ENCODE peak calls at places on chromosome 11, in five cellular contexts. W is activated CD8-positive, alpha-beta memory T cell treated with anti-CD3 and anti-CD28 coated beads for 48 hours; C is neural crest cell; A is activated CD4-positive, alpha-beta T cell treated with anti-CD3 and anti-CD28 coated beads for 48 hours; Y is amniotic epithelial cell. T is an unnamed sample.

GRCh38 chr11:122343247-122343646 is 227.2 kb upstream of the BLID start:
- DNase-seq in C (no peak), W (no peak), Y (peak), A (no peak), T (no peak)

GRCh38 chr11:94809251-94809650 is 41.1 kb downstream of the AMOTL1 start:
- DNase-seq in A (no peak), C (no peak), W (no peak), Y (peak), T (no peak)

GRCh38 chr11:64396079-64396591 is 37.2 kb downstream of the RPS6KA4 start:
- DNase-seq in Y (peak), W (no peak), A (no peak), C (no peak), T (no peak)

GRCh38 chr11:44945639-44946038 is 5.0 kb downstream of the TP53I11 start:
- DNase-seq in C (no peak), Y (no peak), A (no peak), W (no peak), T (no peak)

GRCh38 chr11:67238894-67239794 is 27.1 kb upstream of the GRK2 start:
- DNase-seq in Y (peak), W (no peak), C (no peak), A (no peak), T (no peak)

GRCh38 chr11:94759522-94759921 is 8.6 kb upstream of the AMOTL1 start:
- DNase-seq in Y (no peak), W (no peak), C (no peak), A (no peak), T (no peak)

GRCh38 chr11:45165386-45165785 is 18.9 kb downstream of the PRDM11 start:
- DNase-seq in C (no peak), Y (no peak), A (no peak), W (no peak), T (no peak)

GRCh38 chr11:111975076-111975806 is 38.1 kb downstream of the DIXDC1 start:
- DNase-seq in A (no peak), W (no peak), Y (no peak), C (no peak), T (no peak)

GRCh38 chr11:40393511-40393910 is 1065.9 kb downstream of the LRRC4C start:
- DNase-seq in C (no peak), Y (no peak), W (no peak), A (no peak), T (no peak)

GRCh38 chr11:102010776-102011500 is 36.3 kb upstream of the CFAP300 start:
- DNase-seq in A (no peak), Y (peak), C (no peak), W (no peak), T (no peak)

GRCh38 chr11:122751298-122752070 is 86.8 kb upstream of the CRTAM start:
- DNase-seq in W (no peak), C (no peak), Y (peak), A (no peak), T (no peak)

T was measured in activated CD8-positive, alpha-beta T cell treated with anti-CD3 and anti-CD28 coated beads for 36 hours.